ENCODE peak calls at places on chromosomes 1 and 21, in four cellular contexts. One of them, this sample, is unnamed.

GRCh38 chr21:36465481-36465880 is 14.4 kb downstream of the CLDN14 start:
- DNase-seq in CD8-positive, alpha-beta T cell: no peak
- DNase-seq in lower leg skin: no peak
- DNase-seq in BJ: no peak
- DNase-seq in this sample: no peak

GRCh38 chr1:200909757-200910239 is 15.1 kb downstream of the INAVA start:
- DNase-seq in CD8-positive, alpha-beta T cell: no peak
- DNase-seq in BJ: no peak
- DNase-seq in lower leg skin: no peak
- DNase-seq in this sample: no peak

GRCh38 chr1:214469290-214469689 is 82.1 kb downstream of the PTPN14 start:
- DNase-seq in CD8-positive, alpha-beta T cell: no peak
- DNase-seq in BJ: no peak
- DNase-seq in lower leg skin: no peak
- DNase-seq in this sample: no peak

GRCh38 chr1:109618614-109619404 is 607 bp downstream of the GNAT2 start:
- DNase-seq in CD8-positive, alpha-beta T cell: no peak
- DNase-seq in lower leg skin: no peak
- DNase-seq in BJ: no peak
- DNase-seq in this sample: no peak

GRCh38 chr1:42125552-42125951 is 27.7 kb upstream of the GUCA2B start:
- DNase-seq in CD8-positive, alpha-beta T cell: no peak
- DNase-seq in BJ: no peak
- DNase-seq in lower leg skin: no peak
- DNase-seq in this sample: no peak

GRCh38 chr21:32137266-32137665 is 141.6 kb downstream of the MIS18A start:
- DNase-seq in CD8-positive, alpha-beta T cell: no peak
- DNase-seq in lower leg skin: no peak
- DNase-seq in BJ: no peak
- DNase-seq in this sample: no peak

GRCh38 chr1:27379564-27380132 is 3.5 kb downstream of the CD164L2 start:
- DNase-seq in BJ: no peak
- DNase-seq in CD8-positive, alpha-beta T cell: no peak
- DNase-seq in lower leg skin: no peak
- DNase-seq in this sample: no peak

GRCh38 chr1:11051781-11052510 is 4.9 kb upstream of the MASP2 start:
- DNase-seq in lower leg skin: no peak
- DNase-seq in BJ: no peak
- DNase-seq in CD8-positive, alpha-beta T cell: no peak
- DNase-seq in this sample: peak; percentile 14

GRCh38 chr21:45302082-45303061 is 14.7 kb upstream of the POFUT2 start:
- DNase-seq in lower leg skin: no peak
- DNase-seq in CD8-positive, alpha-beta T cell: peak; percentile 65
- DNase-seq in BJ: no peak
- DNase-seq in this sample: peak; percentile 29

GRCh38 chr1:112406771-112407170 is 10.8 kb downstream of the CTTNBP2NL start:
- DNase-seq in CD8-positive, alpha-beta T cell: no peak
- DNase-seq in BJ: no peak
- DNase-seq in lower leg skin: no peak
- DNase-seq in this sample: no peak

GRCh38 chr1:114320586-114320985 is 166.9 kb upstream of the SYT6 start:
- DNase-seq in lower leg skin: no peak
- DNase-seq in BJ: peak; percentile 49
- DNase-seq in CD8-positive, alpha-beta T cell: no peak
- DNase-seq in this sample: no peak

GRCh38 chr1:905071-905749 is 18.5 kb upstream of the SAMD11 start:
- DNase-seq in BJ: no peak
- DNase-seq in lower leg skin: no peak
- DNase-seq in CD8-positive, alpha-beta T cell: peak; percentile 20
- DNase-seq in this sample: peak; percentile 46

GRCh38 chr1:23727362-23727811 is 15.9 kb upstream of the ELOA start:
- DNase-seq in CD8-positive, alpha-beta T cell: no peak
- DNase-seq in BJ: no peak
- DNase-seq in lower leg skin: peak; percentile 47
- DNase-seq in this sample: no peak

GRCh38 chr1:41397943-41398342 is 36.7 kb downstream of the FOXO6 start:
- DNase-seq in CD8-positive, alpha-beta T cell: no peak
- DNase-seq in lower leg skin: no peak
- DNase-seq in BJ: no peak
- DNase-seq in this sample: no peak

GRCh38 chr1:87296220-87296619 is 32.5 kb upstream of the LMO4 start:
- DNase-seq in lower leg skin: no peak
- DNase-seq in BJ: no peak
- DNase-seq in CD8-positive, alpha-beta T cell: no peak
- DNase-seq in this sample: no peak

GRCh38 chr1:39131940-39132339 is 72.6 kb upstream of the MACF1 start:
- DNase-seq in BJ: no peak
- DNase-seq in lower leg skin: no peak
- DNase-seq in CD8-positive, alpha-beta T cell: no peak
- DNase-seq in this sample: no peak

GRCh38 chr21:45405271-45405818 is 380 bp downstream of the COL18A1 start:
- DNase-seq in BJ: no peak
- DNase-seq in CD8-positive, alpha-beta T cell: no peak
- DNase-seq in lower leg skin: no peak
- DNase-seq in this sample: no peak

GRCh38 chr1:156241311-156241811 is 623 bp upstream of the BGLAP start:
- DNase-seq in CD8-positive, alpha-beta T cell: no peak
- DNase-seq in BJ: no peak
- DNase-seq in lower leg skin: no peak
- DNase-seq in this sample: no peak

GRCh38 chr1:113830039-113830438 is 17.8 kb upstream of the RSBN1 start:
- DNase-seq in lower leg skin: no peak
- DNase-seq in CD8-positive, alpha-beta T cell: no peak
- DNase-seq in BJ: no peak
- DNase-seq in this sample: no peak

GRCh38 chr1:218488531-218488930 is 143.4 kb downstream of the TGFB2 start:
- DNase-seq in BJ: no peak
- DNase-seq in lower leg skin: no peak
- DNase-seq in CD8-positive, alpha-beta T cell: no peak
- DNase-seq in this sample: no peak

GRCh38 chr1:220798338-220798737 is 11.6 kb downstream of the MTARC1 start:
- DNase-seq in lower leg skin: no peak
- DNase-seq in BJ: no peak
- DNase-seq in CD8-positive, alpha-beta T cell: no peak
- DNase-seq in this sample: no peak

GRCh38 chr1:15158506-15159165 is 5.1 kb downstream of the TMEM51 start:
- DNase-seq in CD8-positive, alpha-beta T cell: no peak
- DNase-seq in lower leg skin: no peak
- DNase-seq in BJ: peak; percentile 8
- DNase-seq in this sample: no peak

GRCh38 chr1:61606448-61607312 is 118.3 kb downstream of the TM2D1 start:
- DNase-seq in CD8-positive, alpha-beta T cell: no peak
- DNase-seq in lower leg skin: peak; percentile 80
- DNase-seq in BJ: no peak
- DNase-seq in this sample: peak; percentile 17

GRCh38 chr1:61517345-61517744 is 207.6 kb downstream of the TM2D1 start:
- DNase-seq in CD8-positive, alpha-beta T cell: no peak
- DNase-seq in BJ: no peak
- DNase-seq in lower leg skin: no peak
- DNase-seq in this sample: no peak

GRCh38 chr1:26626994-26627393 is 68.8 kb upstream of the ARID1A start:
- DNase-seq in BJ: no peak
- DNase-seq in CD8-positive, alpha-beta T cell: no peak
- DNase-seq in lower leg skin: no peak
- DNase-seq in this sample: no peak

GRCh38 chr1:239898067-239898730 is 193.5 kb upstream of the FMN2 start:
- DNase-seq in BJ: no peak
- DNase-seq in CD8-positive, alpha-beta T cell: peak; percentile 72
- DNase-seq in lower leg skin: peak; percentile 60
- DNase-seq in this sample: peak; percentile 74

GRCh38 chr1:179082308-179083030 is 599 bp downstream of the TOR3A start:
- DNase-seq in BJ: no peak
- DNase-seq in CD8-positive, alpha-beta T cell: peak; percentile 26
- DNase-seq in lower leg skin: no peak
- DNase-seq in this sample: no peak

GRCh38 chr1:246733706-246734105 is 9.5 kb downstream of the SCCPDH start:
- DNase-seq in CD8-positive, alpha-beta T cell: no peak
- DNase-seq in lower leg skin: no peak
- DNase-seq in BJ: no peak
- DNase-seq in this sample: no peak

GRCh38 chr1:157505481-157506272 is 46.6 kb downstream of the FCRL5 start:
- DNase-seq in BJ: no peak
- DNase-seq in CD8-positive, alpha-beta T cell: peak; percentile 14
- DNase-seq in lower leg skin: peak; percentile 19
- DNase-seq in this sample: peak; percentile 61

GRCh38 chr1:215631489-215631888 is 64.4 kb downstream of the KCTD3 start:
- DNase-seq in lower leg skin: peak; percentile 54
- DNase-seq in CD8-positive, alpha-beta T cell: no peak
- DNase-seq in BJ: no peak
- DNase-seq in this sample: no peak

GRCh38 chr21:45769239-45769758 is 125.8 kb downstream of the PCBP3 start:
- DNase-seq in BJ: no peak
- DNase-seq in CD8-positive, alpha-beta T cell: no peak
- DNase-seq in lower leg skin: no peak
- DNase-seq in this sample: no peak

GRCh38 chr1:21295059-21295401 is 4.8 kb upstream of the ECE1 start:
- DNase-seq in lower leg skin: no peak
- DNase-seq in CD8-positive, alpha-beta T cell: no peak
- DNase-seq in BJ: no peak
- DNase-seq in this sample: no peak

GRCh38 chr1:183024352-183025337 is 1.4 kb downstream of the LAMC1 start:
- DNase-seq in CD8-positive, alpha-beta T cell: no peak
- DNase-seq in BJ: no peak
- DNase-seq in lower leg skin: no peak
- DNase-seq in this sample: no peak
- H3K4me3 ChIP-seq in CD8-positive, alpha-beta T cell: peak overlapping the region; percentile 27
- H3K4me3 ChIP-seq in BJ: peak overlapping the region; percentile 84
- H3K4me3 ChIP-seq in lower leg skin: peak overlapping the region; percentile 67
- H3K4me3 ChIP-seq in this sample: peak overlapping the region; percentile 63

GRCh38 chr1:8814870-8815269 is 2.6 kb downstream of the RERE start:
- DNase-seq in BJ: no peak
- DNase-seq in CD8-positive, alpha-beta T cell: no peak
- DNase-seq in lower leg skin: no peak
- DNase-seq in this sample: no peak
- TF ChIP-seq CTCF in BJ: no peak
- TF ChIP-seq CTCF in CD8-positive, alpha-beta T cell: no peak
- TF ChIP-seq CTCF in lower leg skin: no peak
- TF ChIP-seq CTCF in this sample: peak; percentile 54

GRCh38 chr1:50873458-50874187 is 86.4 kb downstream of the FAF1 start:
- DNase-seq in lower leg skin: peak; percentile 36
- DNase-seq in CD8-positive, alpha-beta T cell: peak; percentile 67
- DNase-seq in BJ: peak; percentile 4
- DNase-seq in this sample: peak; percentile 9
- H3K4me3 ChIP-seq in lower leg skin: no peak overlapping the region
- H3K4me3 ChIP-seq in CD8-positive, alpha-beta T cell: no peak overlapping the region
- H3K4me3 ChIP-seq in BJ: no peak overlapping the region
- H3K4me3 ChIP-seq in this sample: no peak overlapping the region

GRCh38 chr1:9097947-9098705 is 28.7 kb upstream of the SLC2A5 start:
- DNase-seq in CD8-positive, alpha-beta T cell: no peak
- DNase-seq in BJ: no peak
- DNase-seq in lower leg skin: no peak
- DNase-seq in this sample: no peak

GRCh38 chr1:9100471-9101043 is 28.3 kb downstream of the GPR157 start:
- DNase-seq in lower leg skin: no peak
- DNase-seq in BJ: no peak
- DNase-seq in CD8-positive, alpha-beta T cell: no peak
- DNase-seq in this sample: no peak

GRCh38 chr1:9095818-9096217 is 26.4 kb upstream of the SLC2A5 start:
- DNase-seq in BJ: no peak
- DNase-seq in CD8-positive, alpha-beta T cell: no peak
- DNase-seq in lower leg skin: no peak
- DNase-seq in this sample: no peak

GRCh38 chr1:9101510-9102146 is 27.3 kb downstream of the GPR157 start:
- DNase-seq in CD8-positive, alpha-beta T cell: no peak
- DNase-seq in BJ: no peak
- DNase-seq in lower leg skin: no peak
- DNase-seq in this sample: no peak

DNA sequence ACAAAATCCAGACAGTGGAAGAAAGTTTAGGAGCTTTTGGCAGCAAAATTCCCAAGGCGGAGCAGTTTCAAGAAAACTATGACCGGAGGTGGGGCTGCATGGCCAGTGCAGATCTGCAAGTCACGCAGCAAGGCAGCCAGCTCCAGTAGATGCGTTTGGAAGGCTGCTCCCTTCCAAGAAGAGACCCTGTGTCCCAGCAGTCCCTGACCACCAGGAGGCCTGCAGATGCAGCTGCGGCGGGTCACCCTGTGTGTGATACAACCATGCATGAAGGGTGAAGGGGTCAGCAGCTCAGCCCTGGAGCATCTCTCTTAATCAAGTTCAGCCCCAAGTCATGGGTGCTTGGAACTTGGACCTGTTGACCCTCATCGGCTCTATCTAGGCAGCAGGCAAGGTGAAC is 29.3 kb downstream of the GPR157 start:
- DNase-seq in BJ: no peak
- DNase-seq in lower leg skin: no peak
- DNase-seq in CD8-positive, alpha-beta T cell: no peak
- DNase-seq in this sample: no peak
- TF ChIP-seq CTCF in BJ: no peak
- TF ChIP-seq CTCF in lower leg skin: no peak
- TF ChIP-seq CTCF in CD8-positive, alpha-beta T cell: no peak
- TF ChIP-seq CTCF in this sample: no peak

GRCh38 chr1:244052728-244053312 is 1.7 kb downstream of the ZBTB18 start:
- DNase-seq in BJ: no peak
- DNase-seq in lower leg skin: no peak
- DNase-seq in CD8-positive, alpha-beta T cell: no peak
- DNase-seq in this sample: no peak

GRCh38 chr1:244054247-244054923 is 3.3 kb downstream of the ZBTB18 start:
- DNase-seq in CD8-positive, alpha-beta T cell: no peak
- DNase-seq in lower leg skin: no peak
- DNase-seq in BJ: no peak
- DNase-seq in this sample: no peak

GRCh38 chr1:244054924-244055263 is 3.8 kb downstream of the ZBTB18 start:
- DNase-seq in lower leg skin: no peak
- DNase-seq in BJ: no peak
- DNase-seq in CD8-positive, alpha-beta T cell: peak; percentile 38
- DNase-seq in this sample: peak; percentile 57

GRCh38 chr1:244052011-244052727 is 1.1 kb downstream of the ZBTB18 start:
- DNase-seq in CD8-positive, alpha-beta T cell: no peak
- DNase-seq in BJ: no peak
- DNase-seq in lower leg skin: no peak
- DNase-seq in this sample: no peak

GRCh38 chr1:244053831-244054230 is 2.7 kb downstream of the ZBTB18 start:
- DNase-seq in BJ: no peak
- DNase-seq in CD8-positive, alpha-beta T cell: no peak
- DNase-seq in lower leg skin: no peak
- DNase-seq in this sample: peak; percentile 35
- H3K4me3 ChIP-seq in BJ: no peak overlapping the region
- H3K4me3 ChIP-seq in CD8-positive, alpha-beta T cell: no peak overlapping the region
- H3K4me3 ChIP-seq in lower leg skin: no peak overlapping the region
- H3K4me3 ChIP-seq in this sample: peak overlapping the region; percentile 74

This sample was measured in dorsolateral prefrontal cortex.